ENCODE peak calls at places on chromosomes 3 and 15, in four cellular contexts. I is neural crest cell, V is H9, C is progenitor cell of endocrine pancreas. L is an unnamed sample.

GRCh38 chr3:57141719-57142118 is 23.4 kb downstream of the IL17RD start:
- DNase-seq in I (no peak), V (no peak), C (no peak), L (no peak)

GRCh38 chr3:123720638-123721037 is 135.8 kb upstream of the HACD2 start:
- DNase-seq in V (no peak), I (no peak), C (no peak), L (no peak)

GRCh38 chr15:35557544-35557943 is 11.6 kb upstream of the DPH6 start:
- DNase-seq in V (no peak), C (no peak), I (no peak), L (no peak)

GRCh38 chr3:15795563-15796308 is 2.0 kb downstream of the ANKRD28 start:
- DNase-seq in V (no peak), C (no peak), I (no peak), L (no peak)

GRCh38 chr3:172836390-172836997 is 86.0 kb downstream of the ECT2 start:
- DNase-seq in C (no peak), V (no peak), I (peak; percentile 57), L (no peak)

GRCh38 chr3:196009456-196009855 is 72.4 kb downstream of the TFRC start:
- DNase-seq in C (no peak), I (no peak), V (no peak), L (peak; percentile 80)

GRCh38 chr3:40042752-40043443 is 233.5 kb downstream of the MYRIP start:
- DNase-seq in I (no peak), C (no peak), V (no peak), L (no peak)

GRCh38 chr3:6551165-6551564 is 309.8 kb upstream of the GRM7 start:
- DNase-seq in V (no peak), C (no peak), I (no peak), L (no peak)

GRCh38 chr15:29208352-29208751 is 61.3 kb downstream of the NSMCE3 start:
- DNase-seq in C (no peak), V (no peak), I (no peak), L (peak; percentile 42)

GRCh38 chr3:169847896-169848295 is 21.8 kb downstream of the LRRC31 start:
- DNase-seq in I (no peak), C (no peak), V (no peak), L (no peak)

GRCh38 chr3:185397676-185398075 is 34.7 kb downstream of the MAP3K13 start:
- DNase-seq in V (no peak), I (no peak), C (no peak), L (no peak)

GRCh38 chr15:26974120-26974780 is 3.3 kb downstream of the GABRG3 start:
- DNase-seq in C (no peak), V (peak; percentile 64), I (no peak), L (no peak)

GRCh38 chr3:125683067-125683844 is 88.0 kb upstream of the OSBPL11 start:
- DNase-seq in I (no peak), V (no peak), C (no peak), L (no peak)

GRCh38 chr3:54121404-54122045 is 827 bp upstream of the CACNA2D3 start:
- DNase-seq in I (peak; percentile 18), C (peak; percentile 25), V (no peak), L (no peak)

GRCh38 chr15:98673133-98673532 is 24.8 kb downstream of the IGF1R start:
- DNase-seq in I (no peak), V (no peak), C (no peak), L (no peak)

GRCh38 chr15:70541511-70541910 is 221.8 kb downstream of the UACA start:
- DNase-seq in V (no peak), I (no peak), C (no peak), L (no peak)

GRCh38 chr3:183895296-183895695 is 10.6 kb upstream of the PARL start:
- DNase-seq in I (no peak), V (no peak), C (no peak), L (no peak)

GRCh38 chr15:85832389-85832788 is 37.7 kb upstream of the KLHL25 start:
- DNase-seq in I (no peak), V (no peak), C (no peak), L (no peak)

GRCh38 chr3:98329392-98330124 is 24.1 kb upstream of the OR5K4 start:
- DNase-seq in C (no peak), I (peak; percentile 50), V (peak; percentile 73), L (no peak)

GRCh38 chr3:126098391-126098858 is 14.5 kb upstream of the SLC41A3 start:
- DNase-seq in I (no peak), C (no peak), V (no peak), L (peak; percentile 73)

GRCh38 chr15:69035205-69035917 is 20.9 kb downstream of the NOX5 start:
- DNase-seq in V (peak; percentile 86), I (peak; percentile 22), C (no peak), L (no peak)

GRCh38 chr15:64842986-64843561 is 1.4 kb downstream of the PLEKHO2 start:
- DNase-seq in I (no peak), C (no peak), V (no peak), L (no peak)

GRCh38 chr3:45987368-45988099 is 8.1 kb downstream of the FYCO1 start:
- DNase-seq in I (no peak), V (no peak), C (no peak), L (no peak)

GRCh38 chr3:58962816-58963215 is 87.0 kb downstream of the CFAP20DC start:
- DNase-seq in C (no peak), V (no peak), I (no peak), L (no peak)

GRCh38 chr3:124587053-124587408 is 143.2 kb upstream of the UMPS start:
- DNase-seq in C (no peak), I (no peak), V (peak; percentile 40), L (no peak)

GRCh38 chr3:66418432-66419052 is 82.3 kb downstream of the LRIG1 start:
- DNase-seq in C (no peak), I (no peak), V (no peak), L (no peak)

GRCh38 chr3:99126291-99126690 is 224.8 kb upstream of the DCBLD2 start:
- DNase-seq in V (no peak), C (no peak), I (no peak), L (no peak)

GRCh38 chr3:180409883-180410282 is 192.1 kb upstream of the TTC14 start:
- DNase-seq in V (no peak), C (no peak), I (no peak), L (no peak)

GRCh38 chr3:87313641-87314040 is 37.3 kb upstream of the POU1F1 start:
- DNase-seq in C (no peak), I (no peak), V (no peak), L (no peak)

GRCh38 chr3:87311309-87311708 is 34.9 kb upstream of the POU1F1 start:
- DNase-seq in V (no peak), C (no peak), I (no peak), L (no peak)

GRCh38 chr3:87305517-87305916 is 29.1 kb upstream of the POU1F1 start:
- DNase-seq in C (no peak), I (no peak), V (no peak), L (no peak)

GRCh38 chr3:87309601-87310000 is 33.2 kb upstream of the POU1F1 start:
- DNase-seq in C (no peak), I (no peak), V (no peak), L (no peak)

DNA sequence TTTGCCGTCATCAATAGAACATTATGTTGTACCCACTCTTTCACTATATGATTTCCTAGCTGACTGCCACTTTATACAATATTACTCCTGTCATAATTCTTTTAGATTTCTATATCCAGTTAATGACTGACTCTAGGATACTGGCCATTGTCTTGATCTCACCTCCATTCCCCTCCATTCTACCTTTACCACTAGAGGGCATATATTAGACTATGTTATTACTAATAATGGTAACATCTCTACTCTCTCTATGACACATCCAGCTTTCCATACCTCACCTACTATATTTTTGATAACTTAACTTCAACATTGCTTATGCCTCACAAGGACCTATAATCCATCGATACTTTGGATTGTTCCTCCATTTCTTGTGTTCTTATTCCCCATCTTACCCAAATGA is 31.4 kb upstream of the POU1F1 start:
- DNase-seq in C (no peak), V (no peak), I (no peak), L (no peak)
- TF ChIP-seq CTCF in C (no peak), V (peak; percentile 61), I (peak; percentile 37), L (peak; percentile 14)

DNA sequence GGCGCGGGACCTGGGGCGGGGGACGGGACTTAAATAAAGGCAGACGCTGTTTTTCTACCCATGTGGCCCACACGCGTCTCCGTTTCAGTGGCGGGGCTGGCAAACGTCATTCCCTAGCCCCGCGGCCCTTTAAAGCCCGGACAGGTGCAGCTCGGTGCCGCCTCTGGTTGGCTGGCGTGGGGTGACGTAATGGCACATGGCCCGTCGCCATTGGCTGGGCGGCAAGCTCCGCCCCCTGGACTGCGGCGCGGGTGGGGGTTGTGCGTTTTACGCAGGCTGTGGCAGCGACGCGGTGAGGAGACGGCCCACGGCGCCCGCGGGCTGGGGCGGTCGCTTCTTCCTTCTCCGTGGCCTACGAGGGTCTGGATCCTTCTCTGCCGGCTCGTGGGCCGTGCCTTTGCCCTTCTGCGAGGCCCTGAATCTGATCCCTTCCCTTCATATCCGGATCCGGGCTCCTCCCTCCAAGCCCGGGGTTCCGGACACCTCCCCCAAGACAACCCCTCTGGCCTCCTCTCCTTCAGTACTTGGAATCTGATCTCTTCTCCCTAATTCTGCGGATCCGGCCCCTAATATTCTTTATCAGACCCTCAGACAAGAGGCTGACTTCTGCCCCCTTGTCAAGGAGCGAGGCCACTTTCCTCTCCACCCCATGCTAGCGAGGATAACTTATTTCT is at the start of gene CRELD1:
- DNase-seq in I (peak; percentile 87), C (peak; percentile 92), V (peak; percentile 95), L (peak; percentile 97)
- TF ChIP-seq CTCF in I (no peak), C (no peak), V (no peak), L (no peak)

DNA sequence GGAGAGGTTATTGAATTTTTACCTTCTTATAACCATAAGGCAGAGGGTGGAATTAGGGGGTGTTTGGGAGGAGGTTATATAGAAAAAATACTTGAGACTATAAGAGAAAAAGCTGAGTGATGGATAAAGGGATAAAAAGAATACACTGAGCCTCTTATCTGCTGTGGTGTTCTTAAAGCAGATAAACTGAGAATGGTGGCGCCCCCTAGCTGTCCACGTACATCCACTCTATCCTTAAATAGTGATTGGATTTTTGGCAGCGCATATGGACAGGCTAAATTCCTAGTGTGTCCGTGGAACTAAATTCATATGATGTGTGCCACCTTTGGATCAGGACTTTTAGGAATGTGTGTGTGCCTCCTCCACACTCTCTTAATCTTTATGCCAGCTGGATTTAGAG is 121.1 kb downstream of the OXSM start:
- DNase-seq in V (peak; percentile 56), C (no peak), I (peak; percentile 18), L (no peak)
- TF ChIP-seq CTCF in V (peak; percentile 84), C (no peak), I (peak; percentile 50), L (peak; percentile 38)

GRCh38 chr3:152835311-152836102 is 576 bp downstream of the P2RY1 start:
- DNase-seq in V (peak; percentile 52), I (peak; percentile 55), C (peak; percentile 47), L (no peak)
- TF ChIP-seq CTCF in V (peak; percentile 47), I (peak; percentile 51), C (peak; percentile 50), L (peak; percentile 29)

GRCh38 chr3:148716657-148717056 is 19.0 kb downstream of the AGTR1 start:
- DNase-seq in I (no peak), V (no peak), C (no peak), L (no peak)
- TF ChIP-seq CTCF in I (peak; percentile 42), V (no peak), C (no peak), L (peak; percentile 32)

DNA sequence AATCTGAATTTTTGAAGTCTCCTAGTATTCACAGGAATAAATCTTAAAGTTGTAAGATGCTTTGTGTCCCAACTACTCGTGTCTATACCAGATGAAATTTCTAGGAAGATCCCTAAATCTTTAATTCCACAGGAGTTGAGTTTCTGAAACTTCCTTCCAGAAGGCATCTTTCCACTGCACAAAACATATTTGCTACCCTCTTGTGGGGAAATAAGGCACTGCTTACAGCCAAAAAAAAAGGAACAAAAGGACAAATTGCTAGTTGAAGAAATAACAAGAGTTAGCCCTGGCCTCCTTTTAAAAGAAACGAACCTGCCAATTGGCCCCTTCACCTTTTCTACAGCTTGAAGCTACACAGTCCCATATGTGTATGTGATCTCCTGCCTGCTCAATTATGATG is 54.0 kb downstream of the TAFA4 start:
- DNase-seq in V (no peak), I (peak; percentile 21), C (no peak), L (no peak)
- TF ChIP-seq CTCF in V (peak; percentile 75), I (peak; percentile 79), C (peak; percentile 74), L (peak; percentile 67)

GRCh38 chr3:112199622-112200316 is 66.7 kb upstream of the GCSAM start:
- DNase-seq in V (no peak), I (no peak), C (no peak), L (no peak)
- TF ChIP-seq CTCF in V (no peak), I (no peak), C (no peak), L (no peak)

L was measured in osteocyte.